ENCODE peak calls at places on chromosome 10, in four cellular contexts. One of them, this sample, is unnamed.

GRCh38 chr10:131819241-131820072 is 81.4 kb upstream of the PPP2R2D start:
- DNase-seq in IMR-90: no peak
- DNase-seq in heart left ventricle: no peak
- DNase-seq in uterus: no peak
- DNase-seq in this sample: no peak

GRCh38 chr10:74208081-74208480 is 57.1 kb downstream of the ADK start:
- DNase-seq in IMR-90: no peak
- DNase-seq in heart left ventricle: peak
- DNase-seq in uterus: no peak
- DNase-seq in this sample: no peak

GRCh38 chr10:72336259-72337038 is 18.3 kb downstream of the DNAJB12 start:
- DNase-seq in heart left ventricle: no peak
- DNase-seq in uterus: peak
- DNase-seq in IMR-90: no peak
- DNase-seq in this sample: peak

GRCh38 chr10:74039561-74040145 is 41.7 kb downstream of the VCL start:
- DNase-seq in heart left ventricle: no peak
- DNase-seq in uterus: peak
- DNase-seq in IMR-90: peak
- DNase-seq in this sample: peak

GRCh38 chr10:80173441-80173840 is 31.9 kb downstream of the ANXA11 start:
- DNase-seq in IMR-90: no peak
- DNase-seq in heart left ventricle: no peak
- DNase-seq in uterus: no peak
- DNase-seq in this sample: no peak

GRCh38 chr10:72068901-72069446 is 19.4 kb downstream of the SPOCK2 start:
- DNase-seq in uterus: no peak
- DNase-seq in IMR-90: no peak
- DNase-seq in heart left ventricle: peak
- DNase-seq in this sample: no peak

GRCh38 chr10:3631709-3632330 is 153.2 kb downstream of the KLF6 start:
- DNase-seq in uterus: no peak
- DNase-seq in heart left ventricle: no peak
- DNase-seq in IMR-90: peak
- DNase-seq in this sample: no peak

GRCh38 chr10:51215956-51216834 is 141.9 kb downstream of the PRKG1 start:
- DNase-seq in heart left ventricle: no peak
- DNase-seq in uterus: no peak
- DNase-seq in IMR-90: peak
- DNase-seq in this sample: no peak

GRCh38 chr10:24350111-24350921 is 141.4 kb downstream of the KIAA1217 start:
- DNase-seq in heart left ventricle: no peak
- DNase-seq in uterus: no peak
- DNase-seq in IMR-90: peak
- DNase-seq in this sample: no peak

GRCh38 chr10:77501846-77502251 is 135.8 kb downstream of the KCNMA1 start:
- DNase-seq in IMR-90: peak
- DNase-seq in heart left ventricle: no peak
- DNase-seq in uterus: no peak
- DNase-seq in this sample: no peak

GRCh38 chr10:131654471-131655087 is 246.2 kb upstream of the PPP2R2D start:
- DNase-seq in uterus: no peak
- DNase-seq in IMR-90: no peak
- DNase-seq in heart left ventricle: no peak
- DNase-seq in this sample: no peak

GRCh38 chr10:71548494-71548846 is 151.8 kb downstream of the CDH23 start:
- DNase-seq in heart left ventricle: no peak
- DNase-seq in uterus: no peak
- DNase-seq in IMR-90: peak
- DNase-seq in this sample: no peak

GRCh38 chr10:25117757-25118156 is 57.0 kb upstream of the GPR158 start:
- DNase-seq in uterus: no peak
- DNase-seq in heart left ventricle: no peak
- DNase-seq in IMR-90: no peak
- DNase-seq in this sample: no peak

GRCh38 chr10:10778959-10779358 is 238.7 kb upstream of the CELF2 start:
- DNase-seq in uterus: no peak
- DNase-seq in IMR-90: peak
- DNase-seq in heart left ventricle: no peak
- DNase-seq in this sample: no peak

GRCh38 chr10:33396279-33396678 is 61.8 kb upstream of the NRP1 start:
- DNase-seq in uterus: no peak
- DNase-seq in heart left ventricle: no peak
- DNase-seq in IMR-90: no peak
- DNase-seq in this sample: no peak

GRCh38 chr10:5666324-5667220 is at the start of gene ASB13:
- DNase-seq in IMR-90: peak
- DNase-seq in uterus: peak
- DNase-seq in heart left ventricle: peak
- DNase-seq in this sample: peak
- TF ChIP-seq POLR2A in IMR-90: peak
- TF ChIP-seq POLR2A in uterus: no peak
- TF ChIP-seq POLR2A in heart left ventricle: peak
- TF ChIP-seq POLR2A in this sample: no peak

DNA sequence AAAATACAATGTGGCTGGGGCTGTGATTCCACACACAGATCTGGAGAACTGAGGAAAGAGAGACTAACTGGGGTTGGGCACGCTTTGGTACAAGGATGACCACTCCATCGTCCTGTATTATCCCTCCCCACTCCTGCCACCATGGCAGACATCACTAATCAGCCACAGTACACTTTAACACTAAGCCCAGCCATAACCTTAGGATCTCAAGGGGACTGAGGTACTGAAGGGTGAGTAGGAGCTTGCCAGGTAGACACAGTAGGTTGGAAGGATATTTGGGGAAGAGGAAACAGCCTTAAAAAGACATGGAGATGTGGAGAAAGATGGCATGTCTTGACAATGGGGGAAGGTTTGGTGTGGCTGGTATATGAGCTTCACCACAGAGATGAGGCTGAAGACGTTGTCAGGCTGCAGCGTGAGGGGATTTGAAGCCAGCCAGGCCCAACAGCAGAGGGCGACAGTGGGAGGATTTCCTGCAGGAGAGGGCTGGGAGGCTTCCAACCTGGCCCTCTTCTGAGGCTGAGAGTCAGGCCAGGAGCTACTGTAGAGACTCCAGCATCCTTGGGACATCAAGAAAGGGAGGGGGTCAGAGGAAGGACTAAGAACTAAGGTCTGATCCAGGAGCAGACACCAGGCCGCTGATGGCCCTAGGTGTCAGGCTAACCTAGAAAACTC is 58.6 kb upstream of the COL13A1 start:
- DNase-seq in IMR-90: peak
- DNase-seq in heart left ventricle: peak
- DNase-seq in uterus: no peak
- DNase-seq in this sample: no peak
- TF ChIP-seq CTCF in IMR-90: peak
- TF ChIP-seq CTCF in heart left ventricle: peak
- TF ChIP-seq CTCF in uterus: no peak
- TF ChIP-seq CTCF in this sample: no peak

GRCh38 chr10:12928571-12928970 is 72.9 kb downstream of the CCDC3 start:
- DNase-seq in heart left ventricle: no peak
- DNase-seq in IMR-90: no peak
- DNase-seq in uterus: no peak
- DNase-seq in this sample: peak

GRCh38 chr10:12924911-12925310 is 76.6 kb downstream of the CCDC3 start:
- DNase-seq in uterus: no peak
- DNase-seq in IMR-90: no peak
- DNase-seq in heart left ventricle: no peak
- DNase-seq in this sample: peak

GRCh38 chr10:12925845-12926244 is 75.7 kb downstream of the CCDC3 start:
- DNase-seq in heart left ventricle: no peak
- DNase-seq in uterus: no peak
- DNase-seq in IMR-90: no peak
- DNase-seq in this sample: no peak

GRCh38 chr10:12929381-12929780 is 72.1 kb downstream of the CCDC3 start:
- DNase-seq in uterus: no peak
- DNase-seq in heart left ventricle: no peak
- DNase-seq in IMR-90: no peak
- DNase-seq in this sample: no peak

DNA sequence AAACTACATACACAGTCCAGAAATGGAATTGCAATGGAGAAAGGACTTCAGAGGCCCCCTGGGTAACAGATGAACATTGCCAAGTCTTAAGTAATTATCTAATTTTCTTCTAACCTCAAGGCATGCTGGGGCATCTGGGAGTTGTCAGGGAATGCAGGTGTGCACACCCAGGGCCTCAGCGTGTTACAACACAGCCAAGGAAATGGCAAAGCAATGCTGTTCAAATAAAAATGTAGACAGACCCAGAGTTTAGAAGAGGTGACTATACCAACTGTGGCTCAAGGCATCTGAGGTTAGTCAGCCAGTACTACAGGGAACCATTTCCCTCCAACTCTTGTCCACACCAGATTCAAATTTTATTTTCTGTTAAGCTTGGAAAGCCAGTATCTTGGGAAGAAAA is 73.6 kb downstream of the CCDC3 start:
- DNase-seq in IMR-90: no peak
- DNase-seq in heart left ventricle: no peak
- DNase-seq in uterus: no peak
- DNase-seq in this sample: no peak
- H3K4me3 ChIP-seq in IMR-90: no peak
- H3K4me3 ChIP-seq in heart left ventricle: no peak
- H3K4me3 ChIP-seq in uterus: no peak
- H3K4me3 ChIP-seq in this sample: no peak

GRCh38 chr10:62054408-62054807 is 152.9 kb downstream of the ARID5B start:
- DNase-seq in uterus: no peak
- DNase-seq in heart left ventricle: no peak
- DNase-seq in IMR-90: no peak
- DNase-seq in this sample: no peak

GRCh38 chr10:62053860-62054259 is 152.4 kb downstream of the ARID5B start:
- DNase-seq in IMR-90: no peak
- DNase-seq in heart left ventricle: no peak
- DNase-seq in uterus: no peak
- DNase-seq in this sample: no peak

GRCh38 chr10:62050627-62050924 is 149.1 kb downstream of the ARID5B start:
- DNase-seq in uterus: no peak
- DNase-seq in heart left ventricle: no peak
- DNase-seq in IMR-90: no peak
- DNase-seq in this sample: no peak

GRCh38 chr10:62050941-62051433 is 149.5 kb downstream of the ARID5B start:
- DNase-seq in heart left ventricle: peak
- DNase-seq in IMR-90: peak
- DNase-seq in uterus: peak
- DNase-seq in this sample: peak

DNA sequence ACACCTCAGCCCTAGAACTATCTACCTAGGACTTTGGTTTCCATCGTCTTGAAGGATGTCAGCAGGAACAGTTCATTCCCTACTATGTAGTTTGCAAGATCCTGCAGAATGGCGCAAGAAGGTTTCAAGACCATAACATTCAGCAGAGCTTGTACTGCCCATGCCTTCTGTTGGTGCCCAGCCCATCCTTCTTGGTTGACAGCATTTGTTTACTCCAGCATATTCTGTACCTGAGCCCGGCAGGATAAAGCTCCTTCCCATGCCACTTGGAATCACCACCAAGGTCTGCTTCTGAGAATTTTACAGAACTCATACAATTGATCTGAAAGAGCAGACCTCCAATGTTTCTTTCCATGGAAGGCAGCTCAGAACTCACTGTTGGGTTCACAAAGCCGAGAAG is 150.8 kb downstream of the ARID5B start:
- DNase-seq in heart left ventricle: no peak
- DNase-seq in uterus: no peak
- DNase-seq in IMR-90: no peak
- DNase-seq in this sample: no peak
- TF ChIP-seq POLR2A in heart left ventricle: no peak
- TF ChIP-seq POLR2A in uterus: no peak
- TF ChIP-seq POLR2A in IMR-90: no peak
- TF ChIP-seq POLR2A in this sample: no peak

GRCh38 chr10:99429521-99430095 is 816 bp downstream of the GOT1 start:
- DNase-seq in heart left ventricle: no peak
- DNase-seq in uterus: no peak
- DNase-seq in IMR-90: no peak
- DNase-seq in this sample: no peak

GRCh38 chr10:99431190-99431549 is 746 bp upstream of the GOT1 start:
- DNase-seq in IMR-90: peak
- DNase-seq in heart left ventricle: peak
- DNase-seq in uterus: peak
- DNase-seq in this sample: peak

GRCh38 chr10:99430451-99431189 is at the start of gene GOT1:
- DNase-seq in heart left ventricle: peak
- DNase-seq in IMR-90: peak
- DNase-seq in uterus: peak
- DNase-seq in this sample: peak

GRCh38 chr10:99432047-99432446 is 1.6 kb upstream of the GOT1 start:
- DNase-seq in heart left ventricle: no peak
- DNase-seq in uterus: no peak
- DNase-seq in IMR-90: no peak
- DNase-seq in this sample: no peak

GRCh38 chr10:99430116-99430450 is 341 bp downstream of the GOT1 start:
- DNase-seq in heart left ventricle: no peak
- DNase-seq in uterus: no peak
- DNase-seq in IMR-90: no peak
- DNase-seq in this sample: no peak
- TF ChIP-seq CTCF in heart left ventricle: no peak
- TF ChIP-seq CTCF in uterus: no peak
- TF ChIP-seq CTCF in IMR-90: peak
- TF ChIP-seq CTCF in this sample: no peak

DNA sequence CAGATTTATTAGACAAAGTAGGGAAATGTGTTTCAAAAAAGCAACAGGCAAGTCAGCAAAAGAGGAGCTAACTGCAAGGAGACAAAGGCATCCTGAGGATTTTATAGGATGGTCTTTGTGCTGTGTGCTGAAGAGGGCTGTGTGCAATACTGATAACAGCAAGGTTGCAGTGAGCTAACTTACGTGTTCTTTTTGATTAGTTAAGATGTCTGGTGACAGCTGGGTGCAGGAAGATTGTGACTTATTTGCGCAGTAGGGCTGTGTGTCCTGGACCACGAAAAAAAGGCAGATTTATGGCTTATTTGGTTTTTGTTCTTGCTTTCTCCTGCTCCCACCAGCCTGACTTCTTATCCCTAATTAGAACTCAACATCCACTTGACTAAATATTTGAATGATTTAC is 119.1 kb downstream of the ANKRD26 start:
- DNase-seq in heart left ventricle: no peak
- DNase-seq in IMR-90: no peak
- DNase-seq in uterus: no peak
- DNase-seq in this sample: no peak
- H3K4me3 ChIP-seq in heart left ventricle: no peak
- H3K4me3 ChIP-seq in IMR-90: no peak
- H3K4me3 ChIP-seq in uterus: no peak
- H3K4me3 ChIP-seq in this sample: no peak

GRCh38 chr10:46028584-46029570 is 1.5 kb downstream of the NCOA4 start:
- DNase-seq in heart left ventricle: no peak
- DNase-seq in IMR-90: peak
- DNase-seq in uterus: no peak
- DNase-seq in this sample: no peak

GRCh38 chr10:46033602-46034011 is 3.2 kb upstream of the NCOA4 start:
- DNase-seq in heart left ventricle: no peak
- DNase-seq in IMR-90: peak
- DNase-seq in uterus: no peak
- DNase-seq in this sample: no peak

GRCh38 chr10:46026106-46026505 is 4.3 kb downstream of the NCOA4 start:
- DNase-seq in IMR-90: no peak
- DNase-seq in uterus: no peak
- DNase-seq in heart left ventricle: no peak
- DNase-seq in this sample: no peak

GRCh38 chr10:46031648-46032532 is 1.5 kb upstream of the NCOA4 start:
- DNase-seq in heart left ventricle: no peak
- DNase-seq in uterus: no peak
- DNase-seq in IMR-90: no peak
- DNase-seq in this sample: no peak

GRCh38 chr10:46030091-46030937 is at the start of gene NCOA4:
- DNase-seq in heart left ventricle: peak
- DNase-seq in IMR-90: peak
- DNase-seq in uterus: peak
- DNase-seq in this sample: peak
- TF ChIP-seq POLR2A in heart left ventricle: peak
- TF ChIP-seq POLR2A in IMR-90: peak
- TF ChIP-seq POLR2A in uterus: peak
- TF ChIP-seq POLR2A in this sample: no peak

This sample was measured in lower leg skin.